ENCODE peak calls at places on chromosomes 6 and 20, in nine cellular contexts. V is A549, U is cardiac fibroblast, K is DND-41, H is epithelial cell of esophagus, J is OCI-LY7, R is A673, Q is dorsolateral prefrontal cortex, M is AG09309. S is an unnamed sample.

GRCh38 chr6:133546098-133546497 is 304.9 kb downstream of the EYA4 start:
- DNase-seq in V (no peak), U (no peak), K (no peak), H (no peak), J (no peak), R (no peak), Q (no peak), M (no peak), S (no peak)

GRCh38 chr6:37259191-37259590 is 1.2 kb upstream of the TMEM217 start:
- DNase-seq in V (no peak), U (peak), K (no peak), H (peak), J (peak), R (no peak), Q (no peak), M (no peak), S (no peak)

GRCh38 chr6:20789162-20789561 is 254.9 kb downstream of the CDKAL1 start:
- DNase-seq in V (peak), U (peak), K (no peak), H (peak), J (no peak), R (no peak), Q (no peak), M (no peak), S (no peak)

GRCh38 chr6:23963137-23963536 is 162.9 kb upstream of the NRSN1 start:
- DNase-seq in V (peak), U (no peak), K (no peak), H (peak), J (no peak), R (no peak), Q (no peak), M (no peak), S (no peak)

GRCh38 chr20:34744847-34745246 is 40.7 kb downstream of the TP53INP2 start:
- DNase-seq in V (no peak), U (no peak), K (no peak), H (no peak), J (no peak), R (no peak), Q (no peak), M (no peak), S (no peak)

GRCh38 chr20:35643045-35643444 is 21.7 kb downstream of the CPNE1 start:
- DNase-seq in V (no peak), U (no peak), K (peak), H (no peak), J (no peak), R (no peak), Q (no peak), M (no peak), S (no peak)

GRCh38 chr20:57476073-57476526 is 48.8 kb downstream of the CTCFL start:
- DNase-seq in V (no peak), U (no peak), K (no peak), H (no peak), J (peak), R (no peak), Q (no peak), M (no peak), S (peak)

GRCh38 chr20:58891686-58892125 is 39.2 kb downstream of the GNAS start:
- DNase-seq in V (peak), U (peak), K (no peak), H (peak), J (peak), R (peak), Q (no peak), M (no peak), S (no peak)

GRCh38 chr20:63577317-63577894 is 3.4 kb upstream of the HELZ2 start:
- DNase-seq in V (no peak), U (no peak), K (no peak), H (no peak), J (no peak), R (no peak), Q (no peak), M (no peak), S (no peak)

GRCh38 chr6:81789303-81789702 is 36.8 kb upstream of the TENT5A start:
- DNase-seq in V (no peak), U (no peak), K (no peak), H (no peak), J (no peak), R (no peak), Q (no peak), M (no peak), S (no peak)

GRCh38 chr6:101705866-101706265 is 312.4 kb downstream of the GRIK2 start:
- DNase-seq in V (no peak), U (peak), K (no peak), H (peak), J (no peak), R (no peak), Q (no peak), M (no peak), S (no peak)

GRCh38 chr6:39114395-39114706 is 635 bp downstream of the SAYSD1 start:
- DNase-seq in V (no peak), U (no peak), K (no peak), H (no peak), J (no peak), R (no peak), Q (no peak), M (no peak), S (no peak)

GRCh38 chr20:4697874-4698221 is 23.9 kb upstream of the PRND start:
- DNase-seq in V (no peak), U (no peak), K (no peak), H (no peak), J (no peak), R (no peak), Q (no peak), M (no peak), S (no peak)

DNA sequence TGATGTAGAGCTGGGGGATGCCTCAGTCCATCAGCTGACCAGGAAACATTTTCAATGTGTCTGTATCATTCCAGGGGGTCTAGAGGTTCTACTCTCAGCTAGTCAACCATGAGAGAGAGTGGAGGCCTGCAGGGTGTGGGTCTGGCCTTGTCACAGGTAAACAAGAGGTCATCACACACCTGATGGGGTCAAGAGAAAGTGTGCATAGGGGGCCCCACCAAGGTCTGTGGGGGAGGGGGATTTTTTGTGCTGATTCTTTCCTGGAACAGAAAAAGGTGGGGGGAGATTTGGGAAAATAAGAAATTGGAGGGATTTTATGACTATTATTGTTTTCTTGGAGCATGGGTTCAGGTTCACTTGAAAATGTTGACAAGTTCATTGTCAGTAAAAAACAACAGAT is 8.9 kb upstream of the UNC93A start:
- DNase-seq in V (no peak), U (no peak), K (no peak), H (no peak), J (no peak), R (no peak), Q (no peak), M (no peak), S (no peak)
- TF ChIP-seq CTCF in V (no peak), U (no peak), K (no peak), H (no peak), J (no peak), R (no peak), Q (no peak), M (no peak), S (no peak)

GRCh38 chr6:140046030-140046632 is 671.7 kb upstream of the CITED2 start:
- DNase-seq in V (no peak), U (no peak), K (no peak), H (no peak), J (no peak), R (peak), Q (no peak), M (no peak), S (no peak)
- H3K4me3 ChIP-seq in V (no peak), U (no peak), K (no peak), H (no peak), J (no peak), R (no peak), Q (no peak), M (no peak), S (no peak)

GRCh38 chr6:163228041-163228440 is 186.5 kb upstream of the QKI start:
- DNase-seq in V (no peak), U (no peak), K (no peak), H (no peak), J (no peak), R (no peak), Q (no peak), M (no peak), S (no peak)
- TF ChIP-seq CTCF in V (no peak), U (no peak), K (no peak), H (no peak), J (no peak), R (no peak), Q (no peak), M (no peak), S (no peak)

GRCh38 chr20:41314386-41314785 is 3.1 kb downstream of the ZHX3 start:
- DNase-seq in V (no peak), U (no peak), K (no peak), H (no peak), J (no peak), R (no peak), Q (no peak), M (no peak), S (no peak)
- H3K4me3 ChIP-seq in V (no peak), U (no peak), K (no peak), H (no peak), J (no peak), R (no peak), Q (no peak), M (no peak), S (no peak)

DNA sequence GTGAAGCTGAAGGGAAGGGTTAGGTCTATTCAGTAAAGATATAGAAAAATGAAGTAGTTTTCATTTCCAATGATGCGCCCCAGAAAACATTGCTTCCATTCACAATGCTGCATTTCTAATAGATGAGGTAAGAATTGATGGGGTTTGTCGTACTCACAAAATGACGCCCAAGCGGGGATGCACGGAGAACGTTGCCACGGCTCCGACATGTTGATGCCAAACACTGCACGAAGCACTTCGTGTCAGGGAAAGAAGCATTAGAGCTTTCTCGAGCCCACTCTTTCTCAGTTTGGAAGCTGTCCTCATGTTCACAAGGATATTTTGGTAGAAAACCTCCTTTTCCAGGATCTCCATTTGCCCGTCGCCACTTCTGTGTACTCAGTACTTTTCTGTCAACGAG is 21.6 kb upstream of the MAFB start:
- DNase-seq in V (no peak), U (peak), K (no peak), H (no peak), J (no peak), R (no peak), Q (no peak), M (no peak), S (no peak)
- TF ChIP-seq CTCF in V (no peak), U (no peak), K (no peak), H (no peak), J (no peak), R (no peak), Q (no peak), M (no peak), S (no peak)

DNA sequence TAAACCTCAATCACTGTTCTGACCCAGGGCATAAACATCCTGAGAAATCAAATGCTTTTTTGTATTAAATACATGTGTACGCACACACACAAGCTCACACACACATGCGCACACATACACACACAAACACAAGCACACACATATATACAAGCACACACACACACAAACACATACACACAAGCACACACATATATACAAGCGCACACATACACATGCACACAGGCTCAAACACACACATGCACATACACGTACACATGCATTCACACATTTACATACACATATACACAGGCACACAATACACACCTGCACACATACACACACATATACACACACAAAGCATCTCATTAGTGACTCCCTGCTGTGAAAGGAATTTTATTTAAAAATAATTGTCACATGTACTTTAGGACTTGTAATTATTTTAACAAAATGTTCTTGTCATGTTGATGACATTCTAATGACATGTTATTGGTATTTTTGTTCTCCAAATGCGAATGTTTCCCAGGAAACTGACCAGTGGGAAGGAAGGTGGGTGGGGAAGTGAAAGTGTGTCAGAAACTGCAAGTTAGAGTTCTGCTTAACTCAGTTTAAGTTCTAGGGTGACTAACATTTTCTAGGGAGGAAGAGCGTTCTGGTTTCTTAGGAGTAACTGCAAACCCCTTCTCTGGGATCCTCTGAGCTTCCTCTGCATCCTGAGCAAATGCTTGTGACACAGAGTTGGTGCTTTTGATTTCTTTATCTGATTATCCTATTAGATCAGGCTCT is 113.9 kb upstream of the ZNF217 start:
- DNase-seq in V (no peak), U (peak), K (no peak), H (no peak), J (peak), R (no peak), Q (no peak), M (no peak), S (peak)
- H3K4me3 ChIP-seq in V (no peak), U (no peak), K (no peak), H (no peak), J (peak), R (no peak), Q (no peak), M (no peak), S (no peak)

DNA sequence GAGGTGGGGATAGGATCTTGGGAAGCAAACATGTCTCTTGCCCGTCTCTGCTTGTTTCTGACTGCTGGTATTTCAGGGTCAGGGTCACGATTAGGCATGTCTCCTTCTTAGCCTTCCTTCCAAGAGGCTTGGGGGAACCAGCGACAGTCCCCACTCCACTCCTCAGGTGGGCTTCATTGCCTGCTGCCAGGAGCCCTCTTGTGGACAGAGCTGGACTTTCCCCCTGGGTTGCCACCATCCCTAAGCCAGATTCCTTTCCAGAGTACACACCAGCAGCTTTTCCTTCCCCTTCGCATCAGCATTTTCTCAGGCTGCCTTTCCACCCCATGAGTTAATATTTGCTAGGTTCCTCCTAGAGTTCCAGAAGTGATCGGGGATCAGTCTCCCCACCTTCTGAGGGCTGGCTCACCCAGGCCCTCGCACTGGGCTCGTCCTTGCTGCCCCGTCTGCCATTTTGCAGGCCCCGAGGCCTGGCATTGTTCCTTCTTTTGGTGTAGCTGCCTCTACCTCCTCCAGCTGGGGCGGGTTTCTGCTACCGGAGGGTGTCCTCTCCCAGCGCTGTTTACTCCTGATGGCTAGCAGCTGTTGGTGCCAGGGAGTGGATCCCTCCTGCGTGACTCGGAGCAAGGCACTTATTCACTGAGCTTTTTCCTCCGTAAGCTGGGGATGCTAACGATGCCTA is 8.8 kb upstream of the C20orf144 start:
- DNase-seq in V (peak), U (peak), K (peak), H (peak), J (peak), R (peak), Q (peak), M (no peak), S (peak)
- TF ChIP-seq CTCF in V (peak), U (peak), K (peak), H (peak), J (peak), R (peak), Q (peak), M (peak), S (peak)

GRCh38 chr6:151263035-151263434 is 23.3 kb downstream of the AKAP12 start:
- DNase-seq in V (no peak), U (no peak), K (no peak), H (no peak), J (no peak), R (no peak), Q (no peak), M (no peak), S (no peak)

GRCh38 chr6:151269318-151269995 is 29.7 kb downstream of the AKAP12 start:
- DNase-seq in V (peak), U (peak), K (no peak), H (peak), J (no peak), R (peak), Q (no peak), M (peak), S (no peak)

GRCh38 chr6:151265282-151265681 is 25.5 kb downstream of the AKAP12 start:
- DNase-seq in V (no peak), U (no peak), K (no peak), H (no peak), J (no peak), R (no peak), Q (no peak), M (no peak), S (no peak)

GRCh38 chr6:151260191-151260590 is 20.4 kb downstream of the AKAP12 start:
- DNase-seq in V (no peak), U (no peak), K (no peak), H (no peak), J (no peak), R (no peak), Q (no peak), M (no peak), S (no peak)

GRCh38 chr6:151263967-151264366 is 24.2 kb downstream of the AKAP12 start:
- DNase-seq in V (no peak), U (peak), K (no peak), H (no peak), J (no peak), R (no peak), Q (no peak), M (no peak), S (no peak)
- H3K4me3 ChIP-seq in V (no peak), U (no peak), K (no peak), H (no peak), J (no peak), R (no peak), Q (no peak), M (no peak), S (no peak)

GRCh38 chr6:29419516-29419915 is 4.8 kb downstream of the OR12D1 start:
- DNase-seq in V (no peak), U (peak), K (no peak), H (no peak), J (no peak), R (no peak), Q (no peak), M (no peak), S (no peak)

DNA sequence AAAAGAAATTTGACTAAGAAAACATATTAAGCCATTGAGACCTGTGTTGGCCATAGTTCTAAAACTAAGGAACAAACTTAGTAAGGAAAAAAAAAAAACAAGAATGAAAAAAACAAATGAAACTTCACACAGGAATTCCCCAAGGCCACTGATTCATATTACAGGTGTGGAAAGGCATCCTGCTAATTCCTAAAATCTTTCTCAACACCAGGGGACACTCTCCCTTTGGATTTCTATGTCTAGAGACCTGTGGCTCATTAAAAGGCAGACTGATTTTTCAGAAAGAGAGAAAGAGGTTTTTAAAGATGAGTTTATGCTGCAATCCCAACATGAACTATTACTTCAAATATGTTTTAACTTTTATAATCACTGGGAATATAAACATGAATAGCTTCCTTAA is at the start of gene OR12D1:
- DNase-seq in V (no peak), U (peak), K (no peak), H (peak), J (no peak), R (no peak), Q (no peak), M (no peak), S (no peak)
- TF ChIP-seq CTCF in V (no peak), U (no peak), K (no peak), H (peak), J (no peak), R (no peak), Q (no peak), M (no peak), S (no peak)

GRCh38 chr6:17714177-17714576 is 7.5 kb upstream of the NUP153 start:
- DNase-seq in V (no peak), U (no peak), K (no peak), H (peak), J (no peak), R (no peak), Q (no peak), M (no peak), S (no peak)

GRCh38 chr6:17710331-17710730 is 3.6 kb upstream of the NUP153 start:
- DNase-seq in V (no peak), U (peak), K (no peak), H (peak), J (no peak), R (no peak), Q (no peak), M (no peak), S (no peak)

GRCh38 chr6:17719323-17720041 is 12.8 kb upstream of the NUP153 start:
- DNase-seq in V (no peak), U (no peak), K (no peak), H (no peak), J (no peak), R (no peak), Q (no peak), M (no peak), S (no peak)

GRCh38 chr6:17712573-17712972 is 5.8 kb upstream of the NUP153 start:
- DNase-seq in V (no peak), U (no peak), K (no peak), H (no peak), J (no peak), R (no peak), Q (no peak), M (no peak), S (no peak)

GRCh38 chr6:17714879-17715860 is 8.4 kb upstream of the NUP153 start:
- DNase-seq in V (peak), U (peak), K (no peak), H (peak), J (no peak), R (peak), Q (no peak), M (peak), S (no peak)
- H3K4me3 ChIP-seq in V (no peak), U (no peak), K (no peak), H (no peak), J (no peak), R (no peak), Q (no peak), M (no peak), S (no peak)